ENCODE peak calls at places on chromosome 15, in four cellular contexts. Y, D, O and I are unnamed samples. For H3K4me1, the result is how much of the 10 kb centered on the place peaks cover.

GRCh38 chr15:72184165-72184811 is 13.3 kb downstream of the GRAMD2A start:
- DNase-seq in Y (no peak), D (no peak), O (no peak), I (peak)

GRCh38 chr15:90956551-90957104 is 1.9 kb downstream of the RCCD1 start:
- DNase-seq in Y (peak), D (peak), O (peak), I (peak)

GRCh38 chr15:92937880-92938279 is 37.8 kb downstream of the CHD2 start:
- DNase-seq in Y (no peak), D (no peak), O (no peak), I (no peak)

GRCh38 chr15:63504979-63505841 is 817 bp downstream of the USP3 start:
- DNase-seq in Y (peak), D (peak), O (peak), I (peak)

GRCh38 chr15:40338041-40338657 is 2.6 kb downstream of the CCDC9B start:
- DNase-seq in Y (peak), D (peak), O (peak), I (peak)

GRCh38 chr15:57596978-57597377 is 5.3 kb downstream of the MYZAP start:
- DNase-seq in Y (no peak), D (no peak), O (no peak), I (no peak)

GRCh38 chr15:100244796-100245495 is 96.8 kb downstream of the ADAMTS17 start:
- DNase-seq in Y (no peak), D (no peak), O (no peak), I (no peak)

GRCh38 chr15:74780983-74781672 is 752 bp upstream of the CSK start:
- DNase-seq in Y (no peak), D (no peak), O (peak), I (no peak)

GRCh38 chr15:65460948-65461347 is 38.2 kb upstream of the IGDCC4 start:
- DNase-seq in Y (no peak), D (no peak), O (no peak), I (no peak)

GRCh38 chr15:63339006-63339766 is 42.5 kb downstream of the CA12 start:
- DNase-seq in Y (no peak), D (no peak), O (no peak), I (no peak)

GRCh38 chr15:50828610-50829206 is 63.2 kb upstream of the SPPL2A start:
- DNase-seq in Y (no peak), D (no peak), O (no peak), I (peak)

GRCh38 chr15:62935300-62936081 is 107.1 kb upstream of the TPM1 start:
- DNase-seq in Y (no peak), D (no peak), O (no peak), I (no peak)

GRCh38 chr15:74983725-74984231 is 11.6 kb upstream of the SCAMP5 start:
- DNase-seq in Y (no peak), D (no peak), O (no peak), I (no peak)

GRCh38 chr15:24955549-24955929 is 752 bp downstream of the SNRPN start:
- DNase-seq in Y (peak), D (peak), O (no peak), I (peak)

GRCh38 chr15:40825661-40826088 is 2.8 kb downstream of the PPP1R14D start:
- DNase-seq in Y (no peak), D (no peak), O (no peak), I (no peak)

GRCh38 chr15:50146661-50147060 is 27.6 kb upstream of the ATP8B4 start:
- DNase-seq in Y (no peak), D (no peak), O (no peak), I (no peak)

GRCh38 chr15:65028338-65028737 is 1.1 kb downstream of the MTFMT start:
- DNase-seq in Y (no peak), D (no peak), O (no peak), I (no peak)

GRCh38 chr15:99556010-99556409 is 9.8 kb upstream of the MEF2A start:
- DNase-seq in Y (no peak), D (no peak), O (no peak), I (no peak)

GRCh38 chr15:79412429-79412828 is 19.7 kb upstream of the MINAR1 start:
- DNase-seq in Y (no peak), D (no peak), O (no peak), I (no peak)

GRCh38 chr15:38854506-38854905 is 289.9 kb upstream of the RASGRP1 start:
- DNase-seq in Y (no peak), D (no peak), O (no peak), I (no peak)

GRCh38 chr15:79452244-79453051 is 20.3 kb downstream of the MINAR1 start:
- DNase-seq in Y (no peak), D (no peak), O (no peak), I (no peak)

GRCh38 chr15:69225355-69226027 is 65.1 kb downstream of the GLCE start:
- DNase-seq in Y (no peak), D (no peak), O (no peak), I (no peak)

GRCh38 chr15:56358604-56359003 is 6.6 kb upstream of the TEX9 start:
- DNase-seq in Y (no peak), D (no peak), O (no peak), I (no peak)

GRCh38 chr15:69003971-69004370 is 10.5 kb upstream of the NOX5 start:
- DNase-seq in Y (no peak), D (no peak), O (no peak), I (no peak)

GRCh38 chr15:82943176-82943575 is 9.3 kb downstream of the HOMER2 start:
- DNase-seq in Y (no peak), D (no peak), O (no peak), I (no peak)

GRCh38 chr15:70164910-70165791 is 67.4 kb upstream of the TLE3 start:
- DNase-seq in Y (peak), D (no peak), O (no peak), I (no peak)

GRCh38 chr15:69414702-69415161 is 583 bp downstream of the KIF23 start:
- DNase-seq in Y (peak), D (peak), O (no peak), I (no peak)

GRCh38 chr15:69609176-69609575 is 156.6 kb downstream of the RPLP1 start:
- DNase-seq in Y (no peak), D (no peak), O (no peak), I (no peak)

GRCh38 chr15:95247068-95247984 is 1016.0 kb downstream of the MCTP2 start:
- DNase-seq in Y (no peak), D (no peak), O (no peak), I (no peak)

GRCh38 chr15:62647195-62647865 is 395.2 kb upstream of the TPM1 start:
- DNase-seq in Y (no peak), D (no peak), O (no peak), I (peak)

GRCh38 chr15:84819291-84819768 is 2.2 kb downstream of the ALPK3 start:
- DNase-seq in Y (peak), D (no peak), O (no peak), I (peak)

GRCh38 chr15:29612096-29612495 is 210.2 kb downstream of the TJP1 start:
- DNase-seq in Y (no peak), D (no peak), O (no peak), I (no peak)

GRCh38 chr15:58355352-58355964 is 76.3 kb upstream of the LIPC start:
- DNase-seq in Y (no peak), D (no peak), O (no peak), I (no peak)

GRCh38 chr15:70088887-70089691 is 8.6 kb downstream of the TLE3 start:
- DNase-seq in Y (no peak), D (no peak), O (no peak), I (peak)

GRCh38 chr15:83830381-83830780 is 176.5 kb downstream of the ADAMTSL3 start:
- DNase-seq in Y (no peak), D (no peak), O (no peak), I (no peak)

GRCh38 chr15:66706225-66706732 is 4.2 kb downstream of the SMAD6 start:
- DNase-seq in Y (peak), D (peak), O (no peak), I (no peak)
- H3K4me3 ChIP-seq in Y (no peak), D (peak), O (no peak), I (peak)

DNA sequence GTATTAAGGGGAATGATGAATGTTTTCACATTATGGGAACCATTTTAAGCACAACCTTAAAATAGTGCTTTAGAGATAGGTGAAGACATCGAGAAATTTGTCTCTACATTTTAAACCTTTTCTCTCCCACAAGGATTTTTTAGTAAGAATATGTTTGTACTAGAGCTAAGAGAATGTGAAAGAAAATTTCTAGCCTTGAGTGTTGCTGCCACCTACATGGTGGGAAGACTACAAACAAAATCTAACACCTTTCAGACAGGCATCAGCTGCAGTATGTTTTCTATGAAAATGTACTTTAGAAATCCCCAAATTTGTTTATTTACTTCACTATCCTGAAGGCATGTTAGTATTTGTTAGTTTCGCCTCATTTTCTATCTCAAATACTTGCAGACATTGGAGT is 247.4 kb downstream of the WDR72 start:
- DNase-seq in Y (no peak), D (no peak), O (no peak), I (no peak)
- TF ChIP-seq CTCF in Y (no peak), D (no peak), O (no peak), I (no peak)

GRCh38 chr15:60390231-60390630 is 7.6 kb downstream of the ANXA2 start:
- DNase-seq in Y (no peak), D (no peak), O (no peak), I (no peak)

GRCh38 chr15:60391722-60392340 is 6.0 kb downstream of the ANXA2 start:
- DNase-seq in Y (no peak), D (no peak), O (no peak), I (no peak)

GRCh38 chr15:60390931-60391501 is 6.8 kb downstream of the ANXA2 start:
- DNase-seq in Y (no peak), D (no peak), O (no peak), I (peak)

GRCh38 chr15:60387321-60387720 is 10.5 kb downstream of the ANXA2 start:
- DNase-seq in Y (no peak), D (no peak), O (no peak), I (no peak)

DNA sequence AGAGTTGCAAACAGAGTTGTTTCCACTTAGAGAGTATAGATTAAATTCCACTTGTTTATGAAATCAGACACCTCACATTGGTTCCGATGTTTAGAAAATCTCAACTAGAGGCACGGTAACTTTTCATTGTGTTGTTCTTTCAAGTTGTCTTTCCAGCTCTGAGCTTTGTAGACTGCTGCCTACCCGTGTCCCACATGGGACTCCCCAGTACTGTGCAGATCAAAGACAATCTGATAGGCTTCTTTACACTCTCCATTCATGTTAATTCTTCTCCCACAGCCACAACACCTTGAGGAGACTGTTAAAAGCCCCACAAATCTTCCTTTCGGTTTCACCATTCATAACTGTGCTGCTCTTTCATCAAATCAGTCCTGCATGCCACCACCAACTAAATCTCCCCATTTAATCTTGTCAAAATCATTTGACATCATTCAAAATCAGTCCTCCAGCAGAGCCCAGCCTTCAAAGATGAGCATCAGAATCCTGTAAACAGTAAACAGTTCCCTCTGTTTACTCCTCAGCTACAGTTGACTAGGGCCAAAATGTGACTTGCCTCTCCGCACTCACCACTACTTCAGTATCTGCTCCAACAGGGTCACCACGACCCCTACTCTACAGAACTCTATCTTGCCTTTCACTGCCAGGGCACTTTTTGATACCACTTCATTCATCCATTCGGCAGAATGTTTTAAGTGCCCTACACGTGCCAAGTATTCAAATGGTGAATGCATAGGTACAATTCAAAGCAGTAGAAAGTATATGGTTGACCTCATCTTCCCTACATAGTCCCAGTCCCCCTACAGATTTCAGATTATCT is 8.3 kb downstream of the ANXA2 start:
- DNase-seq in Y (no peak), D (no peak), O (peak), I (no peak)
- H3K4me1 ChIP-seq in Y (half or more), D (under half), O (under half), I (half or more)

GRCh38 chr15:30984118-30984517 is 7.3 kb downstream of the MTMR10 start:
- DNase-seq in Y (no peak), D (no peak), O (no peak), I (no peak)
- H3K4me3 ChIP-seq in Y (no peak), D (no peak), O (no peak), I (peak)

GRCh38 chr15:89072277-89072869 is 15.9 kb upstream of the ABHD2 start:
- DNase-seq in Y (no peak), D (no peak), O (no peak), I (no peak)

GRCh38 chr15:89077750-89078149 is 10.5 kb upstream of the ABHD2 start:
- DNase-seq in Y (no peak), D (no peak), O (no peak), I (no peak)

GRCh38 chr15:89074402-89075012 is 13.7 kb upstream of the ABHD2 start:
- DNase-seq in Y (no peak), D (no peak), O (no peak), I (no peak)

GRCh38 chr15:89075846-89076245 is 12.4 kb upstream of the ABHD2 start:
- DNase-seq in Y (no peak), D (no peak), O (no peak), I (no peak)

DNA sequence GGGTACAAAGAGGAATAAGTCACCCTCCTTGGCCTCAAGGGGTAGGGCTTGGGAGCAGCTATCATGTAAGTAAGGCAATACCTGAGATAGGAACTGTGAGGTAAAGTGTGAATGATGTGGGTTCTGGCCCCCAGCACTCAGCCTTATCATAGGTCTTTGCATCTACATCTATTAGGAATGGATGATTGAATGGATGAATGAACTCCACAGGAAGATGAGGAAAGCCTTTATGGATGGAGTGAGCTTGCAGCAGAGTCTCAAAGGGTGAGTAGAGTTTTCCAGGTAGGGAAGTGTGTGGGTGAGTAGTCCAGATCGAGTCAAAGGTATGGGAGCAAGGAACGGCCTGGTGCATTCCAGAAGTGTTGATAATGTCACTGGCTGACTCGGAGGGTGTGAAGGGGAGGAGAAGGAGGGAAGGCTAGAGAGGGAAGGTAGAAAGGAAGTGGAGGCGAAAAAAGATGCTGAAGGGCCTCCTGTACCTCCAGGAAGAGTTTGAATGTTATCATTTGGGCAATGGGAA is 13.1 kb upstream of the ABHD2 start:
- DNase-seq in Y (no peak), D (no peak), O (no peak), I (no peak)
- TF ChIP-seq CTCF in Y (no peak), D (no peak), O (no peak), I (no peak)

GRCh38 chr15:35693887-35694286 is 147.9 kb upstream of the DPH6 start:
- DNase-seq in Y (no peak), D (no peak), O (no peak), I (no peak)

GRCh38 chr15:35690698-35691116 is 144.7 kb upstream of the DPH6 start:
- DNase-seq in Y (no peak), D (no peak), O (no peak), I (no peak)

GRCh38 chr15:35693286-35693685 is 147.3 kb upstream of the DPH6 start:
- DNase-seq in Y (no peak), D (no peak), O (no peak), I (no peak)

GRCh38 chr15:35691176-35691761 is 145.3 kb upstream of the DPH6 start:
- DNase-seq in Y (no peak), D (no peak), O (no peak), I (no peak)

DNA sequence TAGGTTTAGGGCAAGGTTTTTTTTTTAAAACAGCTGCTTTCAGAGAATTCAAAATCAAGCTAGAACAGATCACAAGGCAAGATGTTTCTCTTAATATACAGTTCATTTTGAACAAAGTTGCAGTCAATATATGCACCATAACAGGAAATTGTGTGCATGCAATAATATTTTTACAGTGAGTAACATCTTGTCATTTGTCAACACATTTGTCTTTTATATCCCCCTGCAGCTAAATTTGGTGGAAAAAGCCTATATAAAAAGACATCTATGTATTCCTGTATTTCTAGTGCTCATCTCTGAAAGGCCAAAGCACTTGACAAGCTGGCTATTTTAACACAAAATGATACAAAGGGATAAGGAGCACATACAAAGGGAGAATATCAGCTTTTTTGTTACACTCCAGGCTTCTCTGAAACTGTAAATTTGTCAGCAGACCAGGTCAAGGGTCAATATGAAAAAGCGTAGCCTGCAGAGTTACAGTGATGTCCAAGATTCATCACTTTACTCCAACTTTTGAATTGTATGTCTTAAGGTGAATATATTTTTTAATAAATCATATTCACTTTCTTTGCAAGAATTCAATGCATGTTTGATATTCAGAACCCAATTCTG is 146.4 kb upstream of the DPH6 start:
- DNase-seq in Y (no peak), D (no peak), O (no peak), I (no peak)
- H3K4me1 ChIP-seq in Y (half or more), D (under half), O (under half), I (under half)

GRCh38 chr15:42130246-42130986 is 26.0 kb downstream of the PLA2G4F start:
- DNase-seq in Y (no peak), D (no peak), O (no peak), I (no peak)

GRCh38 chr15:42131006-42131405 is 25.4 kb downstream of the PLA2G4F start:
- DNase-seq in Y (no peak), D (no peak), O (no peak), I (no peak)

GRCh38 chr15:42128476-42128875 is 28.0 kb downstream of the PLA2G4F start:
- DNase-seq in Y (no peak), D (no peak), O (no peak), I (no peak)

GRCh38 chr15:42131826-42132806 is 24.3 kb downstream of the PLA2G4F start:
- DNase-seq in Y (no peak), D (no peak), O (no peak), I (no peak)

DNA sequence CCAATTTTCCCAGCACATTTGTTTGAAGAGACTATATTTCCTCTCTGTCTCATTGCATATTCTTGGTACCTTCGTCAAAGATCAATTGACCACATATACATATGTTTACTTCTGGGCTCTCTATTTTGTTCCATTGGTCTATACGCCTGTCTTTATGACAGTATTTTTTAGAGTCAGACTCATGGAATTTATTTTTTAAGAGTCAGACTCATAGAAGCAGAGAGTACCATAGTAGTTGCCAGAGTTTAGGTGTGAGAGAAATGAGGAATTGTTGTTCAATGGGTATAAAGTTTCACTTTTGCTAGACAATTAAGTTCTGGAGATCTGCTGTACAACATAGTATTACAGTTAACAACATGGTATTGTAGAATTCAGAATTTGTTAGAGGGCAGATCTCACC is 27.1 kb downstream of the PLA2G4F start:
- DNase-seq in Y (no peak), D (no peak), O (no peak), I (no peak)
- H3K4me3 ChIP-seq in Y (no peak), D (no peak), O (no peak), I (no peak)

DNA sequence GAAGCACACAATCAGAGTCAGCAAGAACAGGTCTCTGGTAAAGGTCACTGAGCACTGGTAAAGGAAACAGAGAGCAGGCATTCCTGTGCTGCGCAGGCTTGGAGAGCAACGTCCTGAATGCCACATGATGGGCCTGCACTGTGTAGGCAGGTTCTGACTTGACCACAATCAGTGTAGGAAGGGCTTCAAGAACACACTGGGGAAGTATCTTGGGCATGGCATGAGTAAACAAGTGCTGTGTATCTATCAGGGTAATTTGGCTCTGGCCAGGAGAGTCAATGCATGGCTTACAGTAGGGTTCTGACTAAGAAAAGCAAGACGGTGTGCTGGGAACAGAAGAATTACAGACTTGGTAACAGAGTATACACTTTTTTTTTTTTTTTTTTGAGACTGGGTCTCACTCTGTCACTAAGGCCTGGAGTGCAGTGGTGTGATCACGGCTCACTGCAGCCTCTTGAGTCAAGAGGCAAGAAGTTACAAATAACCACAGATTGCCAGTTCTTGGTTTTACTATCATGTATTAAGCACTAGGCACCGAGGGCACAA is 30.6 kb downstream of the TBC1D2B start:
- DNase-seq in Y (no peak), D (no peak), O (no peak), I (no peak)
- TF ChIP-seq CTCF in Y (no peak), D (no peak), O (no peak), I (no peak)